ENCODE peak calls at places on chromosomes 7 and 10, in five cellular contexts. O, B, R, V and E are unnamed samples.

GRCh38 chr10:67602268-67602950 is 93.6 kb downstream of the CTNNA3 start:
- DNase-seq in O (peak), B (no peak), R (no peak), V (no peak), E (no peak)

GRCh38 chr7:22121702-22122474 is 176.2 kb upstream of the CDCA7L start:
- DNase-seq in O (no peak), B (no peak), R (no peak), V (no peak), E (no peak)

GRCh38 chr10:130631139-130631864 is 495.1 kb downstream of the GLRX3 start:
- DNase-seq in O (no peak), B (no peak), R (no peak), V (no peak), E (no peak)

GRCh38 chr10:29257106-29257783 is 31.6 kb upstream of the LYZL1 start:
- DNase-seq in O (no peak), B (no peak), R (no peak), V (no peak), E (no peak)

GRCh38 chr10:131968949-131969348 is 12.8 kb downstream of the BNIP3 start:
- DNase-seq in O (no peak), B (no peak), R (no peak), V (no peak), E (no peak)

GRCh38 chr10:132942101-132942739 is at the start of gene CFAP46:
- DNase-seq in O (peak), B (no peak), R (no peak), V (peak), E (no peak)

GRCh38 chr10:84537447-84537931 is 209.1 kb downstream of the CCSER2 start:
- DNase-seq in O (peak), B (peak), R (peak), V (peak), E (peak)

GRCh38 chr7:235576-236395 is 43.4 kb downstream of the FAM20C start:
- DNase-seq in O (no peak), B (no peak), R (no peak), V (no peak), E (peak)

GRCh38 chr10:109676703-109677102 is 246.6 kb downstream of the XPNPEP1 start:
- DNase-seq in O (no peak), B (no peak), R (no peak), V (no peak), E (peak)

GRCh38 chr7:123769371-123769770 is 20.6 kb upstream of the WASL start:
- DNase-seq in O (peak), B (peak), R (no peak), V (no peak), E (peak)

GRCh38 chr7:142323706-142324105 is 65.8 kb upstream of the PRSS58 start:
- DNase-seq in O (peak), B (peak), R (peak), V (peak), E (peak)

GRCh38 chr10:45179716-45180115 is 135.7 kb downstream of the OR13A1 start:
- DNase-seq in O (no peak), B (no peak), R (no peak), V (peak), E (no peak)

GRCh38 chr10:51877636-51878035 is 178.2 kb upstream of the CSTF2T start:
- DNase-seq in O (no peak), B (no peak), R (no peak), V (no peak), E (no peak)

GRCh38 chr10:25175527-25176420 is 973 bp downstream of the GPR158 start:
- DNase-seq in O (no peak), B (no peak), R (no peak), V (peak), E (peak)

GRCh38 chr10:63515002-63515763 is 6.0 kb upstream of the REEP3 start:
- DNase-seq in O (no peak), B (no peak), R (no peak), V (no peak), E (peak)

GRCh38 chr10:127195571-127196226 is 692 bp downstream of the INSYN2A start:
- DNase-seq in O (no peak), B (no peak), R (no peak), V (peak), E (peak)

GRCh38 chr7:106010331-106010730 is 47.3 kb downstream of the CDHR3 start:
- DNase-seq in O (no peak), B (no peak), R (no peak), V (no peak), E (no peak)

GRCh38 chr10:91574236-91574635 is 58.6 kb downstream of the PPP1R3C start:
- DNase-seq in O (no peak), B (no peak), R (no peak), V (no peak), E (no peak)

GRCh38 chr10:24459836-24460235 is 250.9 kb downstream of the KIAA1217 start:
- DNase-seq in O (no peak), B (no peak), R (no peak), V (no peak), E (no peak)

GRCh38 chr7:90411510-90411909 is 8.2 kb downstream of the CLDN12 start:
- DNase-seq in O (peak), B (peak), R (no peak), V (no peak), E (peak)

GRCh38 chr10:228366-228765 is 93.1 kb downstream of the ZMYND11 start:
- DNase-seq in O (no peak), B (no peak), R (no peak), V (no peak), E (no peak)

GRCh38 chr7:40544277-40544723 is 409.5 kb downstream of the SUGCT start:
- DNase-seq in O (no peak), B (no peak), R (no peak), V (no peak), E (no peak)

GRCh38 chr7:157228864-157229422 is 90.2 kb downstream of the UBE3C start:
- DNase-seq in O (no peak), B (peak), R (no peak), V (peak), E (peak)

GRCh38 chr7:99040104-99040958 is 103.6 kb downstream of the SMURF1 start:
- DNase-seq in O (peak), B (peak), R (peak), V (peak), E (peak)

GRCh38 chr7:32670105-32670504 is 174.8 kb downstream of the AVL9 start:
- DNase-seq in O (peak), B (peak), R (peak), V (no peak), E (no peak)

GRCh38 chr7:2715341-2716231 is 27.6 kb downstream of the AMZ1 start:
- DNase-seq in O (no peak), B (no peak), R (no peak), V (no peak), E (no peak)

GRCh38 chr10:73894245-73894971 is 16.5 kb upstream of the PLAU start:
- DNase-seq in O (no peak), B (no peak), R (no peak), V (no peak), E (no peak)

GRCh38 chr7:34664757-34665156 is 6.7 kb downstream of the NPSR1 start:
- DNase-seq in O (no peak), B (peak), R (no peak), V (no peak), E (no peak)

GRCh38 chr7:24722386-24723177 is 34.7 kb downstream of the GSDME start:
- DNase-seq in O (no peak), B (no peak), R (no peak), V (peak), E (peak)

GRCh38 chr10:119750391-119751230 is 24.8 kb downstream of the INPP5F start:
- DNase-seq in O (peak), B (peak), R (peak), V (peak), E (no peak)

GRCh38 chr7:17233643-17234397 is 64.6 kb upstream of the AHR start:
- DNase-seq in O (no peak), B (no peak), R (no peak), V (no peak), E (no peak)

GRCh38 chr7:50502947-50503346 is 52.8 kb upstream of the FIGNL1 start:
- DNase-seq in O (no peak), B (no peak), R (no peak), V (no peak), E (no peak)

GRCh38 chr10:118626953-118627352 is 31.5 kb upstream of the PRLHR start:
- DNase-seq in O (no peak), B (no peak), R (peak), V (no peak), E (no peak)

GRCh38 chr7:135843214-135843613 is 94.6 kb upstream of the FAM180A start:
- DNase-seq in O (no peak), B (no peak), R (no peak), V (no peak), E (no peak)

GRCh38 chr7:118312051-118312450 is 87.5 kb downstream of the ANKRD7 start:
- DNase-seq in O (no peak), B (no peak), R (no peak), V (no peak), E (peak)

GRCh38 chr7:88396948-88397322 is 90.2 kb upstream of the STEAP4 start:
- DNase-seq in O (no peak), B (no peak), R (no peak), V (no peak), E (no peak)

GRCh38 chr7:88399036-88399435 is 92.3 kb upstream of the STEAP4 start:
- DNase-seq in O (no peak), B (no peak), R (no peak), V (no peak), E (no peak)

GRCh38 chr7:88395720-88396119 is 89.0 kb upstream of the STEAP4 start:
- DNase-seq in O (no peak), B (no peak), R (no peak), V (no peak), E (no peak)

GRCh38 chr7:88401009-88401623 is 94.4 kb upstream of the STEAP4 start:
- DNase-seq in O (peak), B (peak), R (peak), V (peak), E (no peak)

DNA sequence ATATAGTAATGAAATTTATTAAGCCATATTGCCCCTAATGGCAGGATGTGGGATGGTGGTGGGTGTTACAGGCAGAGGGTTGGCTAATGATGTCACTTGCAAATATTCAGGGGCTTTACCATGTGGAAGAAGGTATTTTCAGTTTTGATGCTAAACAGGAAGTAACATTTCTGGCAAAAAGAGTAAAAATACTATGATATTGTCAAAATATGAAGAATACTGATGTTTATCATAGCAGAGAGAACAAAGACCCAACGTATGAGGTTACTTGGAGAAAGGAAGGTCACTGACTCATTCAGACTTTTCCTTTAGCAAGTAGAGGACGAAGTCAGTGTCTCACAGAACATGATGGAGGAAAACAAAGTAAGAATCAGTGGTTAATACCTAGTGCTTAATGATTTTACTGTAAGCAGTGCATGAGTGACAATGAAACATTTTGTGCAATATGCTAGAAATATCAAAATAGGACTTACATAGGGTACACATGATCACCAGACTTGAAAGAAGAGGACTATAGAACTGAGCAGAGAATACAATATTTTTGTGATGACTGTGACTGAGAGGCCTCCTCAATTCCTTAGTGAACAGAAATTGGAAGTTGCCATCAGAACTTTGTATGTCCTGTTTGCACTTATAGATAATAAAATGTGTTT is 89.7 kb upstream of the STEAP4 start:
- DNase-seq in O (no peak), B (no peak), R (no peak), V (no peak), E (no peak)
- TF ChIP-seq JUND in O (no peak), B (no peak), R (no peak), V (no peak), E (no peak)

GRCh38 chr7:151035902-151036301 is 7.7 kb downstream of the ABCB8 start:
- DNase-seq in O (no peak), B (no peak), R (no peak), V (no peak), E (no peak)

GRCh38 chr7:151043959-151044358 is 4.4 kb upstream of the ASIC3 start:
- DNase-seq in O (no peak), B (no peak), R (no peak), V (no peak), E (no peak)

GRCh38 chr7:151040616-151041375 is 7.5 kb upstream of the ASIC3 start:
- DNase-seq in O (no peak), B (no peak), R (no peak), V (no peak), E (no peak)

GRCh38 chr7:151038951-151039849 is 9.1 kb upstream of the ASIC3 start:
- DNase-seq in O (no peak), B (peak), R (peak), V (peak), E (no peak)

DNA sequence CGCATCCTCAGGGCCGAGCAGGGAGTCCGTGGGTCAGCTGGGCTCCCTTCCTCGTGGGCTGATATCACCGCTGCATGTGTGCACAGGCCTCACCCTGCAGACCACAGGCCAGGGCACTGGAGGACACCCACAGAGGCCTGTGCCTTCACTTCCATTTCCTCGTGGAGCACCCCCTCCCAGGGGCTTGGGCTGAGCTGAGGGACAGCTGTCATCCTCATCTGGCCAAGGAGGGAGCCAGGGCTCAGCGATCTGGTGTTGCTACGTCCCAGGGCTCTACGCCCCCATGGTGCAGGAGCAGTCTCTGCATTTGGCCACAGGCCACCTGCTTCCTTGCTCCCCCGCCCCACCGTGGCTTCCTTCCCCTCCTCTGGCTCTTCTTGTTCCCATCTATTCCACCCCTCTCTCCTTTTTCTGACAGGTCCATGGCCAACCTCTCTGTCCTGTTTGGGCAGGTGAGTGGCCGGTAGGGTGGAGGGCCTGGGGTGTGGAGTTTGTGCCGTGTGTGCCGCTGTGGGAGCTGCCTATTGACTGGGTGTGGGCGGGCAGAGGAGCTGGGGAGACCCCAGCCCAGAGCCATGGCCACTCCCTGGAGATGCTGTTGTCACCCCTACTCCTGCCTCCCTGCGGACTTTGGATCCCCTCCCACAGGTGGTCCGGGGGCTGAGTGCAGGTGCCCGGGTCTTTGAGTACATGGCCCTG is 8.3 kb upstream of the ASIC3 start:
- DNase-seq in O (no peak), B (no peak), R (peak), V (peak), E (no peak)
- TF ChIP-seq JUND in O (no peak), B (no peak), R (no peak), V (no peak), E (no peak)

GRCh38 chr7:137513091-137513490 is 169.6 kb upstream of the PTN start:
- DNase-seq in O (no peak), B (no peak), R (no peak), V (no peak), E (no peak)

GRCh38 chr7:137507096-137507495 is 163.6 kb upstream of the PTN start:
- DNase-seq in O (no peak), B (no peak), R (no peak), V (no peak), E (no peak)

GRCh38 chr7:137506031-137506430 is 162.5 kb upstream of the PTN start:
- DNase-seq in O (no peak), B (no peak), R (no peak), V (no peak), E (no peak)

DNA sequence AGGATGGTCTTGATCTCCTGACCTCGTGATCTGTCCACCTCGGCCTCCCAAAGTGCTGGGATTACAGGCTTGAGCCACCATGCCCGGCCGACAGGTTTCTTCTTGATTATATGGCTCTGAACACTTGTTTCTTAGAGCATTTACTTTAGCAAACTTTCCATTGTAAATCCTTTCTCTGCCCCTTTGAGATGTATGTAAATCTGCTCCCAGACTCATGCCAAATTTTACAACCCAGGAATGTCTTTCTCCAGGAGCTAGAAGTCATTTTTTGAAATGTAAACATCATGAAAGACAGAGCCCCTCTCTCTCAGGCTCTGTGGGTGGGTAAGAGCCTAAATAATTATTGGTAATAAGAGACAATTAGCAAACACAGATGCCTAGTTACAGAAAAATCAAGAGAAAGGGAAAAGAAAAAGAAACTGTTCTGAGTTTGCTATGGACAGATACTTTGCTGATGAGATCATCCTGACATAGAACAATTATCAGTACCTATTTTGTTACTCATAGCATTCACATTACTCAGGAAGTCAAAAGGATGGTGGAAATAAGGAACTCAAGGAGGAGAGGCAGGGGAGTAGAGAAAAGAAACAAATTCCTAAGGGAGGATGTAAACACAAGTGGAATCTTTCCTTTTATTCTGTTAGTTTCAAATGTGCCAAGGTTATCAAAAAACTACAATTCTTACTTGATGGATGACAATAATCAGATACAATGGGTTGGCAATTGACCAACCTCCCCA is 165.1 kb upstream of the PTN start:
- DNase-seq in O (no peak), B (no peak), R (no peak), V (no peak), E (no peak)
- TF ChIP-seq JUND in O (no peak), B (no peak), R (no peak), V (peak), E (no peak)

DNA sequence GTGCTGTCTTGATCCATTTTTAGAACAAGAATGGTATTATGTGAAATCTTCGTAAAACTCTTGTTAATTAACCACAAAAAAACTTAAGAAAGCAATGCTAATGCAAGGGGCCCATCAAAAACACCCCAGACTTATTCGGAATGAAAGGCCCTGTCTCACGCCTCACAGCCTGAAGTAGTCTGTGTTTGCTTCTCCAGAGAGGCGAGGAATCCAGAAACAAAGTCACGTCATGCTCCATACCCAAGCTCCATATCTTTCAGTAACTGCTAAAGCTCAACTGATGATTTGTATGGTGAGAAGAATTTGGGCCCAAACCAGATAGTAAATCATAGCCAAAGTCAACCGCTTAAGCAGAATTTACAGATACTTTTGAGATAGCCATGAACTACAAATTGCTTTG is 155.4 kb downstream of the ATE1 start:
- DNase-seq in O (no peak), B (no peak), R (no peak), V (no peak), E (no peak)
- TF ChIP-seq JUND in O (no peak), B (no peak), R (no peak), V (no peak), E (no peak)

DNA sequence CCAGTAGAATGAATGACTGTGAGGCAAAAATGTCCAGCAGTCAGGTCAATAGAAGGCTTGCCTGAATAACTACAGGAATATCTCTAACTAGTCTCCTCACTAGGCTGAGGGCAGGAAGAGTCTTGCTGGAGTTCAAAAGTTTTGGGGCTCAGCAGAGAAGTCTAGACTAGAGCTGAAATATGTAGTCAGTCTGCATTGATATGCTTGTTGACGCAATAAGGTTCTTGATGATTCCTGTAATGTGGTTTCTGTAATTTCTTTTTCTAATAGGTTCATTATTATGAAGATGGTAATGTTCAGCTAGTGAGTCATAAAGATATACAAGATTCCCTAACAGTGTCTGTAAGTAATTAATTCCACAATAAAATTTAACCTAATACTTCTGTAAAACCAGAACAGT is 41.5 kb upstream of the ST7 start:
- DNase-seq in O (no peak), B (no peak), R (no peak), V (no peak), E (no peak)
- TF ChIP-seq JUND in O (no peak), B (no peak), R (no peak), V (no peak), E (no peak)

GRCh38 chr10:12876266-12876665 is 125.2 kb downstream of the CCDC3 start:
- DNase-seq in O (no peak), B (no peak), R (no peak), V (no peak), E (no peak)

GRCh38 chr10:12873172-12873571 is 128.3 kb downstream of the CCDC3 start:
- DNase-seq in O (no peak), B (no peak), R (no peak), V (no peak), E (no peak)

GRCh38 chr10:12874501-12874900 is 127.0 kb downstream of the CCDC3 start:
- DNase-seq in O (no peak), B (no peak), R (no peak), V (no peak), E (no peak)

GRCh38 chr10:12872577-12872976 is 128.9 kb downstream of the CCDC3 start:
- DNase-seq in O (no peak), B (no peak), R (no peak), V (no peak), E (no peak)

GRCh38 chr10:12875100-12875499 is 126.4 kb downstream of the CCDC3 start:
- DNase-seq in O (no peak), B (no peak), R (no peak), V (no peak), E (peak)
- TF ChIP-seq JUND in O (no peak), B (no peak), R (no peak), V (no peak), E (no peak)